ENCODE peak calls at places on chromosome 3, in seven cellular contexts. G, S, L, X, R, J and H are unnamed samples.
A peak's percentile ranks its signal among the peaks of the same experiment; 100 is the strongest.

GRCh38 chr3:12995389-12996180 is 77.6 kb downstream of the IQSEC1 start:
- DNase-seq in L (no peak), X (no peak), G (peak; percentile 16), S (no peak), J (no peak), R (no peak), H (no peak)

GRCh38 chr3:23712656-23713559 is 92.8 kb upstream of the UBE2E1 start:
- DNase-seq in X (no peak), G (no peak), J (peak; percentile 74), R (no peak), L (no peak), S (no peak), H (peak; percentile 29)

GRCh38 chr3:136838641-136839555 is 20.0 kb downstream of the SLC35G2 start:
- DNase-seq in G (no peak), J (no peak), S (no peak), X (no peak), R (no peak), L (no peak), H (no peak)

GRCh38 chr3:195411831-195412230 is 31.0 kb downstream of the ACAP2 start:
- DNase-seq in R (no peak), S (no peak), L (no peak), X (no peak), G (no peak), J (no peak), H (no peak)

GRCh38 chr3:44893097-44893496 is 18.7 kb downstream of the TGM4 start:
- DNase-seq in L (no peak), R (no peak), S (no peak), X (no peak), G (no peak), J (no peak), H (no peak)

GRCh38 chr3:177041021-177041729 is 156.1 kb downstream of the TBL1XR1 start:
- DNase-seq in R (no peak), L (no peak), S (no peak), J (no peak), G (no peak), X (no peak), H (no peak)

GRCh38 chr3:85193565-85193964 is 234.8 kb downstream of the CADM2 start:
- DNase-seq in X (no peak), S (no peak), J (no peak), G (no peak), L (no peak), R (no peak), H (no peak)

GRCh38 chr3:141083831-141084624 is 32.9 kb downstream of the SPSB4 start:
- DNase-seq in X (no peak), L (no peak), R (no peak), G (no peak), S (no peak), J (peak; percentile 91), H (no peak)

GRCh38 chr3:138625707-138626365 is 17.3 kb downstream of the FAIM start:
- DNase-seq in X (no peak), R (no peak), G (no peak), L (no peak), S (no peak), J (no peak), H (peak; percentile 29)

GRCh38 chr3:107543666-107544065 is 20.9 kb downstream of the BBX start:
- DNase-seq in R (no peak), L (no peak), S (no peak), X (no peak), G (no peak), J (no peak), H (no peak)

GRCh38 chr3:117932441-117932840 is 1102.2 kb downstream of the IGSF11 start:
- DNase-seq in J (no peak), R (no peak), L (no peak), X (no peak), G (no peak), S (no peak), H (no peak)

GRCh38 chr3:58271901-58272501 is 34.0 kb upstream of the RPP14 start:
- DNase-seq in J (no peak), L (no peak), S (no peak), X (no peak), G (no peak), R (no peak), H (peak; percentile 54)

GRCh38 chr3:99878005-99878404 is 60.3 kb downstream of the CMSS1 start:
- DNase-seq in X (no peak), S (no peak), R (no peak), L (no peak), J (no peak), G (no peak), H (peak; percentile 59)

GRCh38 chr3:4418156-4418555 is 48.9 kb downstream of the SUMF1 start:
- DNase-seq in R (no peak), J (no peak), L (no peak), X (no peak), S (no peak), G (no peak), H (no peak)

GRCh38 chr3:24237971-24238767 is 256.5 kb downstream of the THRB start:
- DNase-seq in L (no peak), G (no peak), X (no peak), J (peak; percentile 67), S (no peak), R (no peak), H (peak; percentile 93)

GRCh38 chr3:185537369-185537970 is 14.9 kb downstream of the LIPH start:
- DNase-seq in L (peak; percentile 24), G (no peak), X (no peak), R (no peak), J (no peak), S (no peak), H (no peak)

GRCh38 chr3:146250449-146251382 is at the start of gene PLSCR4:
- DNase-seq in X (peak; percentile 91), J (peak; percentile 72), R (peak; percentile 57), L (no peak), S (no peak), G (no peak), H (peak; percentile 46)

GRCh38 chr3:148800414-148800813 is 27.2 kb upstream of the CPB1 start:
- DNase-seq in G (no peak), L (no peak), S (no peak), J (no peak), X (no peak), R (no peak), H (no peak)

GRCh38 chr3:53721187-53721946 is 124.9 kb downstream of the CHDH start:
- DNase-seq in J (no peak), L (no peak), S (no peak), R (no peak), G (no peak), X (no peak), H (no peak)

GRCh38 chr3:48819234-48820221 is 28.1 kb downstream of the PRKAR2A start:
- DNase-seq in S (no peak), L (no peak), R (no peak), X (no peak), G (no peak), J (no peak), H (no peak)

GRCh38 chr3:129576514-129577345 is 29.7 kb downstream of the PLXND1 start:
- DNase-seq in S (peak; percentile 18), J (no peak), G (peak; percentile 68), L (no peak), X (peak; percentile 79), R (no peak), H (no peak)

GRCh38 chr3:114496466-114496865 is 202.6 kb downstream of the TIGIT start:
- DNase-seq in S (no peak), R (no peak), G (no peak), X (no peak), J (no peak), L (no peak), H (peak; percentile 9)

GRCh38 chr3:178341636-178342035 is 194.6 kb upstream of the KCNMB2 start:
- DNase-seq in G (no peak), S (no peak), R (no peak), L (no peak), J (no peak), X (no peak), H (no peak)

GRCh38 chr3:171566803-171567422 is 106.7 kb upstream of the TNIK start:
- DNase-seq in G (no peak), S (no peak), L (no peak), R (no peak), J (no peak), X (no peak), H (no peak)

GRCh38 chr3:70736009-70736408 is 423.6 kb upstream of the MDFIC2 start:
- DNase-seq in L (no peak), G (no peak), S (no peak), X (no peak), R (no peak), J (no peak), H (no peak)

GRCh38 chr3:127261925-127262324 is 25.9 kb downstream of the PRR20G start:
- DNase-seq in G (no peak), X (no peak), R (no peak), S (no peak), L (no peak), J (peak; percentile 22), H (no peak)

GRCh38 chr3:195212749-195213085 is 58.2 kb downstream of the XXYLT1 start:
- DNase-seq in S (no peak), R (no peak), L (no peak), G (no peak), J (no peak), X (no peak), H (no peak)

GRCh38 chr3:196268270-196269163 is 19.0 kb downstream of the PCYT1A start:
- DNase-seq in R (no peak), X (no peak), J (no peak), G (no peak), S (no peak), L (no peak), H (no peak)

GRCh38 chr3:57673158-57673557 is 19.7 kb downstream of the DENND6A start:
- DNase-seq in J (no peak), X (no peak), G (no peak), R (no peak), L (no peak), S (no peak), H (no peak)

GRCh38 chr3:81451611-81452010 is 309.8 kb downstream of the GBE1 start:
- DNase-seq in S (no peak), G (no peak), L (no peak), R (no peak), X (no peak), J (no peak), H (peak; percentile 87)

GRCh38 chr3:53174346-53175250 is 13.6 kb downstream of the PRKCD start:
- DNase-seq in R (no peak), L (no peak), J (no peak), G (no peak), S (no peak), X (no peak), H (no peak)